ENCODE peak calls at places on chromosomes 4 and X, in nine cellular contexts. K is IMR-90, R is mammary epithelial cell, Y is tibial nerve, B is SK-N-SH, F is ovary, S is heart right ventricle, H is GM23248, D is pancreas. T is an unnamed sample.

GRCh38 chrX:140439455-140439854 is 65.4 kb downstream of the SOX3 start:
- DNase-seq in K (no peak), R (no peak), Y (no peak), B (peak; percentile 5), F (no peak), S (no peak), H (peak; percentile 21), D (no peak), T (no peak)

GRCh38 chrX:48957477-48957826 is at the start of gene OTUD5:
- DNase-seq in K (no peak), R (no peak), Y (peak; percentile 19), B (peak; percentile 94), F (peak; percentile 70), S (peak; percentile 54), H (no peak), D (no peak), T (no peak)

GRCh38 chr4:165512464-165512863 is 133.7 kb downstream of the CPE start:
- DNase-seq in K (no peak), R (no peak), Y (no peak), B (no peak), F (no peak), S (no peak), H (no peak), D (no peak), T (no peak)

GRCh38 chrX:12241026-12241425 is 102.8 kb downstream of the FRMPD4 start:
- DNase-seq in K (peak; percentile 5), R (no peak), Y (no peak), B (no peak), F (no peak), S (no peak), H (no peak), D (no peak), T (no peak)

GRCh38 chr4:150047546-150047945 is 30.7 kb upstream of the DCLK2 start:
- DNase-seq in K (no peak), R (no peak), Y (no peak), B (no peak), F (no peak), S (no peak), H (no peak), D (no peak), T (no peak)

GRCh38 chrX:63466690-63467089 is 115.6 kb upstream of the SPIN4 start:
- DNase-seq in K (no peak), R (no peak), Y (no peak), B (no peak), F (no peak), S (no peak), H (no peak), D (no peak), T (no peak)

GRCh38 chr4:105433421-105433820 is 40.4 kb downstream of the PPA2 start:
- DNase-seq in K (no peak), R (no peak), Y (no peak), B (no peak), F (no peak), S (no peak), H (no peak), D (no peak), T (no peak)

GRCh38 chr4:101252721-101253120 is 94.6 kb downstream of the PPP3CA start:
- DNase-seq in K (peak; percentile 43), R (peak; percentile 51), Y (no peak), B (no peak), F (no peak), S (no peak), H (peak; percentile 39), D (no peak), T (no peak)

GRCh38 chr4:169080970-169081369 is 70.9 kb upstream of the CBR4 start:
- DNase-seq in K (peak; percentile 57), R (no peak), Y (no peak), B (no peak), F (peak; percentile 82), S (peak; percentile 78), H (no peak), D (no peak), T (no peak)

GRCh38 chr4:38322709-38323108 is 341.3 kb upstream of the KLF3 start:
- DNase-seq in K (peak; percentile 87), R (no peak), Y (no peak), B (no peak), F (peak; percentile 53), S (peak; percentile 40), H (peak; percentile 89), D (no peak), T (no peak)

GRCh38 chrX:54926978-54927377 is 6.4 kb downstream of the TRO start:
- DNase-seq in K (no peak), R (no peak), Y (no peak), B (peak; percentile 0), F (no peak), S (no peak), H (no peak), D (no peak), T (no peak)

GRCh38 chrX:123830309-123830708 is 29.5 kb upstream of the XIAP start:
- DNase-seq in K (no peak), R (peak; percentile 86), Y (no peak), B (no peak), F (no peak), S (no peak), H (no peak), D (peak; percentile 1), T (no peak)

GRCh38 chr4:16785800-16786527 is 112.5 kb downstream of the LDB2 start:
- DNase-seq in K (peak; percentile 76), R (no peak), Y (no peak), B (no peak), F (no peak), S (no peak), H (peak; percentile 46), D (no peak), T (no peak)

DNA sequence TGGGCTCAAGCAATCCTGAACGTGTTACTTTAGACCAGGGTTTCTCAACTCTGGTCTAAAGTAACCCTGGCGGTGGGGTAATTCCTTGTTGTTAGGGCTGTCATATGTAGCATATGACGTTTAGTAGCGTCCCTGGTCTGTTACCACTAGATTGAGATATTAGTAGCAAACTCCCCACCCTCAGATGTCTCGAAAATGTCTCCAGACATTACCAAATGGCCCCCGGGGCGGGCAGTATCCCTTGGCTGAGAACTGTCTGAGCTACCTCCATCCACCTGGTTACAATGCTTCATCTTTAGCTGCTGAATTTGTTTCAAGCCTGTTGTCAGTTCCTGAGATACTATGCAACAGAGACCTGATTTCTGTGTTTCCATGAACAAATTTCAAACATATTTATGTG is 56.7 kb downstream of the CLDN34 start:
- DNase-seq in K (no peak), R (no peak), Y (no peak), B (no peak), F (no peak), S (no peak), H (no peak), D (no peak), T (no peak)
- H3K4me1 ChIP-seq in K (peaks cover under 1% of the 10 kb centered on the region), R (peaks cover 16% of the 10 kb centered on the region), Y (no peaks in the 10 kb centered on the region), B (no peaks in the 10 kb centered on the region), F (peaks cover 3% of the 10 kb centered on the region), S (peaks cover 60% of the 10 kb centered on the region), H (peaks cover 26% of the 10 kb centered on the region), D (no peaks in the 10 kb centered on the region), T (peaks cover 17% of the 10 kb centered on the region)

GRCh38 chr4:86498560-86499166 is 95.5 kb upstream of the PTPN13 start:
- DNase-seq in K (peak; percentile 68), R (peak; percentile 40), Y (no peak), B (peak; percentile 47), F (no peak), S (peak; percentile 13), H (peak; percentile 79), D (no peak), T (no peak)

GRCh38 chr4:86496094-86497060 is 97.7 kb upstream of the PTPN13 start:
- DNase-seq in K (peak; percentile 57), R (peak; percentile 52), Y (no peak), B (peak; percentile 52), F (peak; percentile 39), S (peak; percentile 11), H (peak; percentile 77), D (peak; percentile 15), T (peak; percentile 64)

GRCh38 chr4:86497131-86497530 is 97.0 kb upstream of the PTPN13 start:
- DNase-seq in K (no peak), R (peak; percentile 48), Y (no peak), B (no peak), F (no peak), S (no peak), H (peak; percentile 77), D (no peak), T (no peak)

GRCh38 chr4:86497980-86498379 is 96.1 kb upstream of the PTPN13 start:
- DNase-seq in K (no peak), R (no peak), Y (no peak), B (no peak), F (no peak), S (peak; percentile 6), H (peak; percentile 35), D (no peak), T (no peak)

DNA sequence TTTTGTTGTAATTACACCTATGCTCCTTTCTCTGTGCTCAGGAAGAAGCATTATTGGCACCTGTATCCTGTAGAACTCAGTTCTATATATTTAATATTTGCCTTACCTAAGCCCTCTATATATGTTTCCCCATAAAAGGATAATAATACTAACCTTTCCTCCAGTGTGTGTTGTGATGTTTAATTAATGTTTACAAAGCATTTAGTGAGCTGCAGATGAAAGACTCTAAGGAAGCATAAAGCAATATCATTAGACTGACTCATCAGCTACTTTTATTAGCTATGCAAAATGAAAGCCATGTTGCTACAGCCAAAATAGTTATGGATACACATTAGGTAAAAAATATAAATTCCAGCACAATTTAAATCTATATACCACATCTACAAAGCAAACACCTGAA is 93.6 kb upstream of the PTPN13 start:
- DNase-seq in K (no peak), R (no peak), Y (no peak), B (no peak), F (no peak), S (no peak), H (peak; percentile 50), D (no peak), T (no peak)
- H3K4me1 ChIP-seq in K (peaks cover 3% of the 10 kb centered on the region), R (peaks cover 26% of the 10 kb centered on the region), Y (no peaks in the 10 kb centered on the region), B (peaks cover 20% of the 10 kb centered on the region), F (no peaks in the 10 kb centered on the region), S (peaks cover 14% of the 10 kb centered on the region), H (peaks cover 45% of the 10 kb centered on the region), D (no peaks in the 10 kb centered on the region), T (peaks cover 40% of the 10 kb centered on the region)

GRCh38 chrX:66015152-66015827 is 24.6 kb downstream of the VSIG4 start:
- DNase-seq in K (no peak), R (no peak), Y (no peak), B (no peak), F (no peak), S (peak; percentile 6), H (no peak), D (no peak), T (no peak)
- H3K4me1 ChIP-seq in K (no peaks in the 10 kb centered on the region), R (peaks cover 5% of the 10 kb centered on the region), Y (no peaks in the 10 kb centered on the region), B (no peaks in the 10 kb centered on the region), F (no peaks in the 10 kb centered on the region), S (no peaks in the 10 kb centered on the region), H (no peaks in the 10 kb centered on the region), D (no peaks in the 10 kb centered on the region), T (no peaks in the 10 kb centered on the region)

GRCh38 chr4:82266345-82266744 is 107.4 kb downstream of the HNRNPD start:
- DNase-seq in K (no peak), R (no peak), Y (no peak), B (no peak), F (no peak), S (no peak), H (no peak), D (no peak), T (no peak)

GRCh38 chr4:82268050-82268825 is 105.6 kb downstream of the HNRNPD start:
- DNase-seq in K (peak; percentile 50), R (peak; percentile 70), Y (no peak), B (peak; percentile 57), F (peak; percentile 45), S (peak; percentile 51), H (peak; percentile 79), D (peak; percentile 17), T (no peak)

DNA sequence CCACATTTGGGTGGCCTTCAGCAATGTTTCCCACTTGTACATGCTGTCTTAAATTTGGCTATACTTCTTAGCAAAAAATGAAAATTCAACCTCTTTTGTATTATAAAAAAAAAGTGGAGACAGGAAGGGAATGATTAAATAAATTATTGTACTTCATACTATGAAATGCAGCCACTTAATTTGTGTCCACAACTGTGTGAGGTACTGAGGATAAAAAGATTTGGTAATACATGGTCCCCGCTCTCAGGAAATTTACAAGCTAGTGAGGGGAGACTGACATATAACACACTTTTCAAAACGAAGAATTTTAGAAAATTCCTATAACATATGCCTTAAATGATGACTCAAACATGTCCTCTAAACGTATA is 105.0 kb downstream of the HNRNPD start:
- DNase-seq in K (no peak), R (no peak), Y (no peak), B (no peak), F (no peak), S (no peak), H (no peak), D (no peak), T (no peak)
- H3K4me1 ChIP-seq in K (no peaks in the 10 kb centered on the region), R (peaks cover 11% of the 10 kb centered on the region), Y (peaks cover 3% of the 10 kb centered on the region), B (no peaks in the 10 kb centered on the region), F (no peaks in the 10 kb centered on the region), S (no peaks in the 10 kb centered on the region), H (no peaks in the 10 kb centered on the region), D (no peaks in the 10 kb centered on the region), T (no peaks in the 10 kb centered on the region)

T was measured in PC-9.